ENCODE peak calls at places on chromosomes 11 and 22, in five cellular contexts. R is nucleus accumbens, W is endothelial cell, U is HTR-8/SVneo, N is mesendoderm. X is an unnamed sample.

GRCh38 chr11:20112291-20113146 is 47.8 kb downstream of the DBX1 start:
- DNase-seq in R (peak; percentile 60), W (no peak), U (peak; percentile 89), N (peak; percentile 86), X (peak; percentile 82)

GRCh38 chr22:23243006-23243573 is 62.8 kb downstream of the BCR start:
- DNase-seq in R (no peak), W (no peak), U (no peak), N (peak; percentile 95), X (no peak)

GRCh38 chr11:76083563-76084451 is 122.5 kb downstream of the WNT11 start:
- DNase-seq in R (no peak), W (no peak), U (peak; percentile 6), N (peak; percentile 45), X (peak; percentile 22)

GRCh38 chr11:78402842-78403241 is 14.8 kb downstream of the GAB2 start:
- DNase-seq in R (no peak), W (no peak), U (no peak), N (no peak), X (no peak)

GRCh38 chr22:24115247-24116207 is 65.8 kb upstream of the SUSD2 start:
- DNase-seq in R (no peak), W (no peak), U (no peak), N (no peak), X (no peak)

GRCh38 chr11:2380807-2381350 is 3.8 kb downstream of the CD81 start:
- DNase-seq in R (no peak), W (no peak), U (no peak), N (no peak), X (peak; percentile 76)

GRCh38 chr11:62958547-62959071 is 26.2 kb downstream of the SLC22A6 start:
- DNase-seq in R (no peak), W (no peak), U (peak; percentile 33), N (no peak), X (no peak)

GRCh38 chr11:116499396-116500001 is 273.3 kb downstream of the BUD13 start:
- DNase-seq in R (no peak), W (peak; percentile 95), U (peak; percentile 39), N (peak; percentile 94), X (peak; percentile 34)

GRCh38 chr11:46896719-46897406 is 21.5 kb downstream of the LRP4 start:
- DNase-seq in R (no peak), W (no peak), U (peak; percentile 32), N (peak; percentile 54), X (no peak)

GRCh38 chr11:110093407-110094297 is 460 bp downstream of the ZC3H12C start:
- DNase-seq in R (no peak), W (peak; percentile 46), U (peak; percentile 57), N (peak; percentile 60), X (peak; percentile 77)

GRCh38 chr11:87425391-87425790 is 387.7 kb downstream of the TMEM135 start:
- DNase-seq in R (no peak), W (no peak), U (no peak), N (peak; percentile 20), X (no peak)

GRCh38 chr11:123754101-123754568 is at the start of gene OR6X1:
- DNase-seq in R (no peak), W (no peak), U (no peak), N (no peak), X (no peak)

GRCh38 chr11:68040121-68040956 is 1.5 kb downstream of the TCIRG1 start:
- DNase-seq in R (no peak), W (peak; percentile 53), U (no peak), N (peak; percentile 84), X (peak; percentile 36)

GRCh38 chr11:73291781-73292180 is 16.3 kb upstream of the ARHGEF17 start:
- DNase-seq in R (no peak), W (no peak), U (no peak), N (no peak), X (no peak)

GRCh38 chr11:72267956-72268617 is 24.1 kb upstream of the PHOX2A start:
- DNase-seq in R (no peak), W (no peak), U (no peak), N (no peak), X (no peak)

GRCh38 chr22:46091277-46091977 is 58.9 kb upstream of the PPARA start:
- DNase-seq in R (no peak), W (no peak), U (no peak), N (no peak), X (no peak)

GRCh38 chr11:31408205-31408604 is 38.5 kb downstream of the DNAJC24 start:
- DNase-seq in R (no peak), W (no peak), U (no peak), N (no peak), X (no peak)

GRCh38 chr11:109864834-109865557 is 228.2 kb upstream of the ZC3H12C start:
- DNase-seq in R (no peak), W (no peak), U (no peak), N (no peak), X (no peak)

GRCh38 chr11:34318111-34319037 is 39.4 kb downstream of the ABTB2 start:
- DNase-seq in R (no peak), W (no peak), U (peak; percentile 26), N (no peak), X (no peak)

GRCh38 chr11:2459796-2460531 is 15.2 kb downstream of the KCNQ1 start:
- DNase-seq in R (no peak), W (no peak), U (no peak), N (no peak), X (no peak)